ENCODE peak calls at places on chromosome 10, in seven cellular contexts. One of them, this sample, is unnamed.

GRCh38 chr10:125911990-125912389 is 15.6 kb downstream of the FANK1 start:
- DNase-seq in DMS79 treated with DMSO at 0.1 percent for 48 hours: no peak
- DNase-seq in GM12878: no peak
- DNase-seq in nephron progenitor cell: no peak
- DNase-seq in SW480: no peak
- DNase-seq in body of pancreas: peak
- DNase-seq in T-cell: no peak
- DNase-seq in this sample: peak

GRCh38 chr10:73954737-73955136 is 43.2 kb upstream of the VCL start:
- DNase-seq in SW480: no peak
- DNase-seq in nephron progenitor cell: no peak
- DNase-seq in GM12878: no peak
- DNase-seq in body of pancreas: no peak
- DNase-seq in T-cell: no peak
- DNase-seq in DMS79 treated with DMSO at 0.1 percent for 48 hours: no peak
- DNase-seq in this sample: no peak

GRCh38 chr10:130816116-130816901 is 495.2 kb downstream of the TCERG1L start:
- DNase-seq in SW480: no peak
- DNase-seq in DMS79 treated with DMSO at 0.1 percent for 48 hours: no peak
- DNase-seq in T-cell: no peak
- DNase-seq in GM12878: no peak
- DNase-seq in nephron progenitor cell: no peak
- DNase-seq in body of pancreas: no peak
- DNase-seq in this sample: no peak

GRCh38 chr10:74246495-74246894 is 95.5 kb downstream of the ADK start:
- DNase-seq in T-cell: no peak
- DNase-seq in nephron progenitor cell: no peak
- DNase-seq in SW480: no peak
- DNase-seq in GM12878: no peak
- DNase-seq in DMS79 treated with DMSO at 0.1 percent for 48 hours: no peak
- DNase-seq in body of pancreas: no peak
- DNase-seq in this sample: no peak

GRCh38 chr10:53276797-53277196 is 504.2 kb upstream of the MBL2 start:
- DNase-seq in GM12878: no peak
- DNase-seq in nephron progenitor cell: no peak
- DNase-seq in SW480: no peak
- DNase-seq in DMS79 treated with DMSO at 0.1 percent for 48 hours: no peak
- DNase-seq in T-cell: no peak
- DNase-seq in body of pancreas: no peak
- DNase-seq in this sample: peak

GRCh38 chr10:63214586-63214985 is 81.5 kb downstream of the NRBF2 start:
- DNase-seq in GM12878: no peak
- DNase-seq in body of pancreas: no peak
- DNase-seq in SW480: no peak
- DNase-seq in DMS79 treated with DMSO at 0.1 percent for 48 hours: no peak
- DNase-seq in T-cell: no peak
- DNase-seq in nephron progenitor cell: no peak
- DNase-seq in this sample: no peak

GRCh38 chr10:84537447-84537931 is 209.1 kb downstream of the CCSER2 start:
- DNase-seq in GM12878: no peak
- DNase-seq in nephron progenitor cell: peak
- DNase-seq in body of pancreas: peak
- DNase-seq in SW480: peak
- DNase-seq in T-cell: peak
- DNase-seq in DMS79 treated with DMSO at 0.1 percent for 48 hours: peak
- DNase-seq in this sample: peak

GRCh38 chr10:129778571-129778970 is 185.5 kb downstream of the EBF3 start:
- DNase-seq in body of pancreas: no peak
- DNase-seq in T-cell: no peak
- DNase-seq in GM12878: no peak
- DNase-seq in SW480: no peak
- DNase-seq in nephron progenitor cell: no peak
- DNase-seq in DMS79 treated with DMSO at 0.1 percent for 48 hours: no peak
- DNase-seq in this sample: no peak

GRCh38 chr10:122498521-122498920 is 37.2 kb downstream of the HTRA1 start:
- DNase-seq in T-cell: no peak
- DNase-seq in nephron progenitor cell: no peak
- DNase-seq in GM12878: no peak
- DNase-seq in SW480: no peak
- DNase-seq in body of pancreas: no peak
- DNase-seq in DMS79 treated with DMSO at 0.1 percent for 48 hours: no peak
- DNase-seq in this sample: no peak

GRCh38 chr10:122113161-122113944 is 124.4 kb downstream of the TACC2 start:
- DNase-seq in DMS79 treated with DMSO at 0.1 percent for 48 hours: peak
- DNase-seq in nephron progenitor cell: peak
- DNase-seq in T-cell: no peak
- DNase-seq in SW480: peak
- DNase-seq in GM12878: no peak
- DNase-seq in body of pancreas: peak
- DNase-seq in this sample: peak

GRCh38 chr10:92238586-92239098 is 52.2 kb downstream of the CPEB3 start:
- DNase-seq in GM12878: no peak
- DNase-seq in SW480: peak
- DNase-seq in DMS79 treated with DMSO at 0.1 percent for 48 hours: peak
- DNase-seq in T-cell: no peak
- DNase-seq in nephron progenitor cell: no peak
- DNase-seq in body of pancreas: peak
- DNase-seq in this sample: no peak

GRCh38 chr10:50397312-50398140 is 146.2 kb upstream of the ASAH2 start:
- DNase-seq in nephron progenitor cell: no peak
- DNase-seq in SW480: no peak
- DNase-seq in DMS79 treated with DMSO at 0.1 percent for 48 hours: no peak
- DNase-seq in GM12878: no peak
- DNase-seq in body of pancreas: no peak
- DNase-seq in T-cell: no peak
- DNase-seq in this sample: no peak

GRCh38 chr10:119104653-119105024 is 726 bp downstream of the DENND10 start:
- DNase-seq in body of pancreas: no peak
- DNase-seq in T-cell: no peak
- DNase-seq in DMS79 treated with DMSO at 0.1 percent for 48 hours: no peak
- DNase-seq in SW480: no peak
- DNase-seq in GM12878: no peak
- DNase-seq in nephron progenitor cell: no peak
- DNase-seq in this sample: peak

GRCh38 chr10:89369142-89370105 is 8.4 kb upstream of the IFIT1B start:
- DNase-seq in GM12878: no peak
- DNase-seq in DMS79 treated with DMSO at 0.1 percent for 48 hours: no peak
- DNase-seq in body of pancreas: peak
- DNase-seq in T-cell: no peak
- DNase-seq in SW480: peak
- DNase-seq in nephron progenitor cell: no peak
- DNase-seq in this sample: peak

GRCh38 chr10:123994417-123995081 is 98.8 kb downstream of the CHST15 start:
- DNase-seq in nephron progenitor cell: peak
- DNase-seq in T-cell: peak
- DNase-seq in body of pancreas: peak
- DNase-seq in SW480: peak
- DNase-seq in GM12878: no peak
- DNase-seq in DMS79 treated with DMSO at 0.1 percent for 48 hours: peak
- DNase-seq in this sample: peak

GRCh38 chr10:52420656-52421055 is 106.6 kb downstream of the DKK1 start:
- DNase-seq in nephron progenitor cell: no peak
- DNase-seq in T-cell: no peak
- DNase-seq in body of pancreas: no peak
- DNase-seq in GM12878: no peak
- DNase-seq in DMS79 treated with DMSO at 0.1 percent for 48 hours: no peak
- DNase-seq in SW480: no peak
- DNase-seq in this sample: no peak

GRCh38 chr10:21975378-21975990 is 28.0 kb downstream of the DNAJC1 start:
- DNase-seq in body of pancreas: no peak
- DNase-seq in GM12878: no peak
- DNase-seq in DMS79 treated with DMSO at 0.1 percent for 48 hours: peak
- DNase-seq in SW480: no peak
- DNase-seq in T-cell: no peak
- DNase-seq in nephron progenitor cell: no peak
- DNase-seq in this sample: peak

GRCh38 chr10:69639291-69640195 is 9.5 kb downstream of the FAM241B start:
- DNase-seq in SW480: peak
- DNase-seq in body of pancreas: peak
- DNase-seq in T-cell: peak
- DNase-seq in nephron progenitor cell: peak
- DNase-seq in GM12878: peak
- DNase-seq in DMS79 treated with DMSO at 0.1 percent for 48 hours: peak
- DNase-seq in this sample: peak

GRCh38 chr10:112816033-112816430 is 134.0 kb upstream of the TCF7L2 start:
- DNase-seq in GM12878: no peak
- DNase-seq in nephron progenitor cell: no peak
- DNase-seq in T-cell: no peak
- DNase-seq in DMS79 treated with DMSO at 0.1 percent for 48 hours: no peak
- DNase-seq in SW480: no peak
- DNase-seq in body of pancreas: no peak
- DNase-seq in this sample: no peak

GRCh38 chr10:95319239-95319638 is 28.4 kb upstream of the PDLIM1 start:
- DNase-seq in nephron progenitor cell: no peak
- DNase-seq in DMS79 treated with DMSO at 0.1 percent for 48 hours: no peak
- DNase-seq in SW480: no peak
- DNase-seq in body of pancreas: no peak
- DNase-seq in GM12878: no peak
- DNase-seq in T-cell: no peak
- DNase-seq in this sample: peak

GRCh38 chr10:28291881-28292297 is 11.0 kb downstream of the MPP7 start:
- DNase-seq in body of pancreas: no peak
- DNase-seq in T-cell: no peak
- DNase-seq in SW480: peak
- DNase-seq in nephron progenitor cell: no peak
- DNase-seq in DMS79 treated with DMSO at 0.1 percent for 48 hours: no peak
- DNase-seq in GM12878: no peak
- DNase-seq in this sample: no peak

GRCh38 chr10:78215645-78216044 is 182.0 kb downstream of the RPS24 start:
- DNase-seq in nephron progenitor cell: no peak
- DNase-seq in T-cell: no peak
- DNase-seq in DMS79 treated with DMSO at 0.1 percent for 48 hours: no peak
- DNase-seq in GM12878: no peak
- DNase-seq in SW480: no peak
- DNase-seq in body of pancreas: peak
- DNase-seq in this sample: no peak

GRCh38 chr10:49366460-49366859 is 29.4 kb downstream of the DRGX start:
- DNase-seq in GM12878: no peak
- DNase-seq in SW480: no peak
- DNase-seq in DMS79 treated with DMSO at 0.1 percent for 48 hours: no peak
- DNase-seq in T-cell: no peak
- DNase-seq in body of pancreas: no peak
- DNase-seq in nephron progenitor cell: no peak
- DNase-seq in this sample: no peak

GRCh38 chr10:75335191-75335590 is 66.4 kb downstream of the ZNF503 start:
- DNase-seq in DMS79 treated with DMSO at 0.1 percent for 48 hours: no peak
- DNase-seq in GM12878: no peak
- DNase-seq in body of pancreas: no peak
- DNase-seq in T-cell: no peak
- DNase-seq in nephron progenitor cell: no peak
- DNase-seq in SW480: no peak
- DNase-seq in this sample: no peak

GRCh38 chr10:45000764-45001381 is at the start of gene ZNF22:
- DNase-seq in T-cell: peak
- DNase-seq in DMS79 treated with DMSO at 0.1 percent for 48 hours: peak
- DNase-seq in SW480: peak
- DNase-seq in GM12878: no peak
- DNase-seq in nephron progenitor cell: peak
- DNase-seq in body of pancreas: peak
- DNase-seq in this sample: peak

GRCh38 chr10:122152544-122152943 is 118.6 kb upstream of the BTBD16 start:
- DNase-seq in DMS79 treated with DMSO at 0.1 percent for 48 hours: peak
- DNase-seq in SW480: no peak
- DNase-seq in T-cell: no peak
- DNase-seq in GM12878: no peak
- DNase-seq in nephron progenitor cell: no peak
- DNase-seq in body of pancreas: peak
- DNase-seq in this sample: no peak

GRCh38 chr10:123354521-123354920 is 200.3 kb downstream of the BUB3 start:
- DNase-seq in body of pancreas: no peak
- DNase-seq in GM12878: no peak
- DNase-seq in nephron progenitor cell: no peak
- DNase-seq in SW480: no peak
- DNase-seq in DMS79 treated with DMSO at 0.1 percent for 48 hours: no peak
- DNase-seq in T-cell: no peak
- DNase-seq in this sample: no peak

GRCh38 chr10:111598433-111599059 is 521.7 kb downstream of the ADRA2A start:
- DNase-seq in SW480: peak
- DNase-seq in body of pancreas: peak
- DNase-seq in T-cell: peak
- DNase-seq in DMS79 treated with DMSO at 0.1 percent for 48 hours: peak
- DNase-seq in nephron progenitor cell: peak
- DNase-seq in GM12878: peak
- DNase-seq in this sample: peak

GRCh38 chr10:533186-533585 is 156.3 kb downstream of the DIP2C start:
- DNase-seq in T-cell: no peak
- DNase-seq in GM12878: no peak
- DNase-seq in DMS79 treated with DMSO at 0.1 percent for 48 hours: no peak
- DNase-seq in body of pancreas: peak
- DNase-seq in nephron progenitor cell: no peak
- DNase-seq in SW480: no peak
- DNase-seq in this sample: no peak

GRCh38 chr10:106864031-106864430 is 300.5 kb downstream of the SORCS1 start:
- DNase-seq in SW480: no peak
- DNase-seq in GM12878: no peak
- DNase-seq in body of pancreas: no peak
- DNase-seq in T-cell: no peak
- DNase-seq in DMS79 treated with DMSO at 0.1 percent for 48 hours: no peak
- DNase-seq in nephron progenitor cell: no peak
- DNase-seq in this sample: no peak

GRCh38 chr10:122142652-122143237 is 128.4 kb upstream of the BTBD16 start:
- DNase-seq in T-cell: no peak
- DNase-seq in nephron progenitor cell: peak
- DNase-seq in GM12878: no peak
- DNase-seq in SW480: no peak
- DNase-seq in DMS79 treated with DMSO at 0.1 percent for 48 hours: peak
- DNase-seq in body of pancreas: peak
- DNase-seq in this sample: peak

GRCh38 chr10:128626397-128627060 is 500.3 kb upstream of the MKI67 start:
- DNase-seq in SW480: peak
- DNase-seq in body of pancreas: no peak
- DNase-seq in T-cell: no peak
- DNase-seq in GM12878: no peak
- DNase-seq in nephron progenitor cell: no peak
- DNase-seq in DMS79 treated with DMSO at 0.1 percent for 48 hours: no peak
- DNase-seq in this sample: no peak

GRCh38 chr10:65320256-65321026 is 1605.4 kb upstream of the LRRTM3 start:
- DNase-seq in body of pancreas: no peak
- DNase-seq in nephron progenitor cell: no peak
- DNase-seq in T-cell: no peak
- DNase-seq in SW480: no peak
- DNase-seq in GM12878: no peak
- DNase-seq in DMS79 treated with DMSO at 0.1 percent for 48 hours: no peak
- DNase-seq in this sample: peak